ENCODE peak calls at places on chromosomes 13 and 19, in eight cellular contexts. B, O, U, A, F, I, Q and X are unnamed samples.

GRCh38 chr13:98787173-98787572 is 34.7 kb upstream of the SLC15A1 start:
- DNase-seq in Q (no peak), A (no peak), F (no peak), I (no peak), O (no peak), U (no peak), B (no peak), X (no peak)

GRCh38 chr13:107291875-107292274 is 723.9 kb upstream of the ARGLU1 start:
- DNase-seq in U (no peak), A (no peak), I (no peak), F (no peak), O (no peak), Q (no peak), B (no peak), X (no peak)

GRCh38 chr19:29483944-29484581 is 41.7 kb upstream of the VSTM2B start:
- DNase-seq in B (no peak), U (no peak), Q (no peak), I (peak), F (no peak), O (no peak), A (no peak), X (no peak)

GRCh38 chr13:44142540-44142867 is 231.1 kb upstream of the SERP2 start:
- DNase-seq in A (no peak), O (no peak), Q (no peak), F (no peak), U (no peak), B (no peak), I (no peak), X (no peak)

GRCh38 chr19:17614476-17614875 is 59.0 kb downstream of the COLGALT1 start:
- DNase-seq in O (no peak), I (no peak), B (no peak), U (no peak), F (no peak), Q (no peak), A (no peak), X (no peak)

GRCh38 chr13:58773280-58773859 is 1141.8 kb downstream of the PCDH17 start:
- DNase-seq in F (no peak), O (no peak), A (no peak), U (no peak), B (no peak), Q (no peak), I (no peak), X (no peak)

GRCh38 chr19:632228-633067 is 889 bp downstream of the POLRMT start:
- DNase-seq in O (no peak), A (peak), B (peak), F (no peak), Q (no peak), U (no peak), I (peak), X (peak)

GRCh38 chr19:43470288-43470687 is 4.9 kb upstream of the LYPD3 start:
- DNase-seq in B (no peak), O (no peak), U (no peak), F (no peak), I (no peak), Q (no peak), A (no peak), X (no peak)

GRCh38 chr13:99113351-99113750 is 87.3 kb upstream of the UBAC2 start:
- DNase-seq in I (no peak), A (no peak), B (no peak), F (no peak), Q (no peak), U (no peak), O (no peak), X (no peak)

GRCh38 chr19:7703332-7703731 is 1.4 kb upstream of the FCER2 start:
- DNase-seq in I (no peak), U (no peak), A (no peak), Q (no peak), B (no peak), O (no peak), F (no peak), X (no peak)

GRCh38 chr13:22940736-22941135 is 240.0 kb upstream of the SGCG start:
- DNase-seq in B (no peak), U (no peak), A (no peak), I (no peak), O (no peak), F (no peak), Q (no peak), X (no peak)

GRCh38 chr13:28820099-28821051 is at the start of gene MTUS2:
- DNase-seq in A (no peak), F (no peak), U (no peak), Q (no peak), B (peak), I (no peak), O (no peak), X (no peak)

GRCh38 chr13:93066187-93066586 is 160.4 kb upstream of the GPC6 start:
- DNase-seq in B (no peak), F (peak), U (no peak), I (no peak), Q (no peak), O (no peak), A (peak), X (no peak)

GRCh38 chr13:20822406-20822805 is 48.6 kb upstream of the EEF1AKMT1 start:
- DNase-seq in B (no peak), A (no peak), U (no peak), O (no peak), F (no peak), Q (no peak), I (no peak), X (no peak)

GRCh38 chr19:12202250-12202649 is 39.4 kb downstream of the ZNF136 start:
- DNase-seq in A (no peak), B (no peak), F (no peak), I (no peak), O (no peak), Q (no peak), U (no peak), X (peak)

GRCh38 chr13:20191902-20192469 is 752 bp downstream of the GJB2 start:
- DNase-seq in I (peak), F (no peak), Q (no peak), A (no peak), B (no peak), O (no peak), U (no peak), X (peak)

GRCh38 chr13:104372128-104372527 is 1305.9 kb upstream of the SLC10A2 start:
- DNase-seq in I (no peak), O (no peak), U (no peak), F (no peak), Q (no peak), A (no peak), B (no peak), X (no peak)

GRCh38 chr13:102580552-102581169 is 16.1 kb upstream of the TPP2 start:
- DNase-seq in F (peak), A (peak), O (no peak), B (no peak), U (no peak), Q (no peak), I (no peak), X (peak)

GRCh38 chr13:32737679-32738078 is 151.4 kb downstream of the PDS5B start:
- DNase-seq in I (no peak), O (no peak), U (no peak), F (no peak), Q (no peak), B (no peak), A (peak), X (no peak)

GRCh38 chr19:30168760-30169159 is 203.4 kb upstream of the ZNF536 start:
- DNase-seq in A (no peak), F (no peak), U (no peak), B (no peak), Q (no peak), I (no peak), O (no peak), X (no peak)

GRCh38 chr19:35549174-35549788 is 3.9 kb downstream of the TMEM147 start:
- DNase-seq in F (peak), O (peak), Q (peak), B (peak), U (no peak), A (peak), I (no peak), X (peak)

GRCh38 chr13:46165485-46166220 is 16.3 kb downstream of the LCP1 start:
- DNase-seq in O (no peak), Q (no peak), B (no peak), F (no peak), I (no peak), A (no peak), U (no peak), X (no peak)

GRCh38 chr13:113350065-113350937 is 13.6 kb downstream of the GRTP1 start:
- DNase-seq in U (no peak), F (no peak), Q (no peak), O (no peak), B (no peak), I (no peak), A (no peak), X (peak)